ENCODE peak calls at places on chromosomes 13 and 19, in nine cellular contexts. E is heart right ventricle, B is astrocyte, Y is uterus, Z is adrenal gland, K is fibroblast of lung, A is colonic mucosa, Q is ascending aorta, I is ovary. X is an unnamed sample.

GRCh38 chr19:17755977-17756670 is 4.8 kb downstream of the FCHO1 start:
- DNase-seq in E (peak; percentile 40), B (peak; percentile 56), Y (no peak), Z (peak; percentile 41), K (peak; percentile 69), A (peak; percentile 42), Q (no peak), I (no peak), X (peak; percentile 90)

GRCh38 chr19:58509731-58510083 is 2.1 kb downstream of the SLC27A5 start:
- DNase-seq in E (no peak), B (no peak), Y (no peak), Z (no peak), K (no peak), A (no peak), Q (no peak), I (no peak), X (no peak)

GRCh38 chr19:41707871-41708371 is 505 bp upstream of the CEACAM5 start:
- DNase-seq in E (no peak), B (no peak), Y (no peak), Z (no peak), K (no peak), A (no peak), Q (no peak), I (no peak), X (no peak)

GRCh38 chr13:93655132-93655531 is 428.5 kb downstream of the GPC6 start:
- DNase-seq in E (no peak), B (no peak), Y (no peak), Z (no peak), K (no peak), A (no peak), Q (no peak), I (no peak), X (no peak)

GRCh38 chr13:53324656-53325055 is 296.0 kb downstream of the OLFM4 start:
- DNase-seq in E (no peak), B (no peak), Y (no peak), Z (no peak), K (no peak), A (no peak), Q (no peak), I (no peak), X (no peak)

GRCh38 chr19:55276720-55277430 is 3.0 kb downstream of the HSPBP1 start:
- DNase-seq in E (no peak), B (no peak), Y (no peak), Z (no peak), K (no peak), A (no peak), Q (no peak), I (no peak), X (no peak)

GRCh38 chr19:1128111-1128510 is 24.3 kb downstream of the GPX4 start:
- DNase-seq in E (no peak), B (no peak), Y (no peak), Z (no peak), K (no peak), A (peak; percentile 49), Q (no peak), I (no peak), X (no peak)

GRCh38 chr19:782195-783043 is 14.8 kb upstream of the PTBP1 start:
- DNase-seq in E (no peak), B (peak; percentile 66), Y (no peak), Z (no peak), K (peak; percentile 75), A (no peak), Q (no peak), I (no peak), X (no peak)

DNA sequence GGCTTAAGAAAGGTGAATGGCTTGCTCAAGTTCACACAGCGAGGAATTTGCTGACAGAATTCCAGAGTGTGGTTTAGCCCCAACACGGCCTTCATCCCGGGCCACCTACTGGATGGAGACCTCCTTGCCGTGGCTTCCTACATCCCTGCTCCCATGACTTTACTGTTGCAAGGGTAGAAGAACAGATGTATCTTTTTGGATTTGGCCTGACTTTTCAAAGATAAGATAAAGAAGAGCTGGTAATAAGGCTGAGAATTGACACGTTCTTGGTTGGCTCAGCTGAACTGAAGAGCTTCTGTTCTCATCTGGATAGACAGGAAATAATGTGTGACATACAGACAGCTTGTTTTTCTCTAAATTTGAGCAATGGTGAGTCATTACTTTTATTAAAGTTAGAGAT is 113.1 kb downstream of the KLF5 start:
- DNase-seq in E (no peak), B (peak; percentile 37), Y (no peak), Z (no peak), K (peak; percentile 52), A (no peak), Q (no peak), I (no peak), X (no peak)
- TF ChIP-seq CTCF in E (no peak), B (peak; percentile 18), Y (no peak), Z (no peak), K (no peak), A (no peak), Q (no peak), I (no peak), X (no peak)

GRCh38 chr13:24648271-24648670 is 31.9 kb upstream of the ATP12A start:
- DNase-seq in E (no peak), B (no peak), Y (no peak), Z (no peak), K (no peak), A (no peak), Q (no peak), I (no peak), X (no peak)

GRCh38 chr13:24649685-24650038 is 30.5 kb upstream of the ATP12A start:
- DNase-seq in E (no peak), B (no peak), Y (no peak), Z (no peak), K (no peak), A (no peak), Q (no peak), I (no peak), X (no peak)

GRCh38 chr13:24651718-24652345 is 28.4 kb upstream of the ATP12A start:
- DNase-seq in E (no peak), B (no peak), Y (no peak), Z (no peak), K (no peak), A (peak; percentile 85), Q (no peak), I (no peak), X (no peak)

GRCh38 chr13:24650157-24650556 is 30.1 kb upstream of the ATP12A start:
- DNase-seq in E (no peak), B (peak; percentile 20), Y (no peak), Z (no peak), K (peak; percentile 32), A (no peak), Q (no peak), I (no peak), X (no peak)

DNA sequence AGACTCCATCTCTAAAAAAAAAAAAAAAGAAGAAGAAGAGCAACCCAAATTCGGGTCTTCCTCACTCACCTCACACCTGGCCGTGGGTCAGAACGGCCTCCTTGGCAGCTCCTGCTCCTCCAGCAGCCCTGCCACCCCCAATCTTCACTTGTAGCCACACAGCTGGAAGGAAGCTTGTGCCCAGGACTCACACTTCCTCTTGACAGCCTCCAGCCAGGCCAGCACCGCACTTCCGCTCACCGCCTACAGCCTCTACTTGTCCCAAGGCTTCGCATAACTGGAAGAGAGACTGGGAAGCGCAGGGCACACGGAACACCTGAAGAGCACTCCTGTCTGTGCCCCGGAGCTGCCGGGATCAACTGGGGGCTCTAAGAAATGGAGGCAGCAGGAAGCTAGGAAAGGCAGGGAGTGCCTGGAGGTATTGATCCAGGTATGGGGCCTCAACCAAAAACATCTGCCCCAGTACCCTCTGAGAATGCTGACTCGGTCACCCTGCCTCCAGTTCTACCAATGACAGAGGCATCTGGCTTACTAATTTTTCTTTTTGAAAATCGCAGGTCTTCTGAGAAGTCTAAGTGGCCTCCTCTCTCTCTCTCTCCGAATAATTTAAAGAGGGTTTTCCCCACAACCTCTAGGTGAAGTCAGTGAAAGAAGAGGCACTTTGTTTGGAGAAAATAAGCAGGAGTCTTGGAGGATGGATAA is 31.1 kb upstream of the ATP12A start:
- DNase-seq in E (no peak), B (no peak), Y (no peak), Z (no peak), K (no peak), A (no peak), Q (no peak), I (no peak), X (no peak)
- H3K27ac ChIP-seq in E (no peak overlapping the region), B (no peak overlapping the region), Y (no peak overlapping the region), Z (no peak overlapping the region), K (no peak overlapping the region), A (peak overlapping the region; percentile 44), Q (no peak overlapping the region), I (no peak overlapping the region), X (no peak overlapping the region)

GRCh38 chr13:23180711-23181110 is at the start of gene SGCG:
- DNase-seq in E (no peak), B (no peak), Y (no peak), Z (no peak), K (no peak), A (no peak), Q (no peak), I (no peak), X (no peak)
- H3K4me3 ChIP-seq in E (peak within 1 kb of the TSS; percentile 38), B (no peak within 1 kb of the TSS), Y (no peak within 1 kb of the TSS), Z (no peak within 1 kb of the TSS), K (no peak within 1 kb of the TSS), A (no peak within 1 kb of the TSS), Q (no peak within 1 kb of the TSS), I (no peak within 1 kb of the TSS), X (no peak within 1 kb of the TSS)

GRCh38 chr19:38043649-38044144 is 136.7 kb downstream of the SIPA1L3 start:
- DNase-seq in E (no peak), B (no peak), Y (no peak), Z (no peak), K (no peak), A (no peak), Q (no peak), I (no peak), X (no peak)

GRCh38 chr19:38045554-38046253 is 138.7 kb downstream of the SIPA1L3 start:
- DNase-seq in E (no peak), B (no peak), Y (no peak), Z (no peak), K (no peak), A (no peak), Q (no peak), I (no peak), X (peak; percentile 38)

GRCh38 chr19:38046254-38047047 is 139.4 kb downstream of the SIPA1L3 start:
- DNase-seq in E (no peak), B (no peak), Y (no peak), Z (no peak), K (no peak), A (peak; percentile 31), Q (no peak), I (no peak), X (no peak)

GRCh38 chr19:38042132-38042531 is 135.1 kb downstream of the SIPA1L3 start:
- DNase-seq in E (no peak), B (no peak), Y (no peak), Z (no peak), K (no peak), A (no peak), Q (no peak), I (no peak), X (no peak)

GRCh38 chr19:38044267-38045111 is 137.5 kb downstream of the SIPA1L3 start:
- DNase-seq in E (no peak), B (peak; percentile 60), Y (no peak), Z (no peak), K (peak; percentile 69), A (no peak), Q (no peak), I (no peak), X (no peak)
- TF ChIP-seq CTCF in E (no peak), B (peak; percentile 39), Y (no peak), Z (no peak), K (peak; percentile 16), A (no peak), Q (no peak), I (no peak), X (no peak)